ENCODE peak calls at places on chromosomes 13 and 19, in six cellular contexts. G is astrocyte, V is hepatocyte, S is H1, M is K562, P is IMR-90. E is an unnamed sample.

GRCh38 chr13:44422755-44423643 is 49.4 kb downstream of the SERP2 start:
- DNase-seq in G (no peak), V (no peak), S (peak; percentile 36), M (no peak), P (no peak), E (no peak)

GRCh38 chr19:7067716-7068115 is 1.8 kb upstream of the ZNF557 start:
- DNase-seq in G (peak; percentile 35), V (no peak), S (no peak), M (no peak), P (peak; percentile 49), E (no peak)

GRCh38 chr13:51111174-51111573 is at the start of gene C13orf42:
- DNase-seq in G (no peak), V (no peak), S (peak; percentile 35), M (no peak), P (no peak), E (no peak)

GRCh38 chr13:23695711-23696512 is 125.7 kb downstream of the TNFRSF19 start:
- DNase-seq in G (no peak), V (no peak), S (no peak), M (no peak), P (no peak), E (no peak)

GRCh38 chr19:7725791-7726190 is 6.1 kb downstream of the CLEC4G start:
- DNase-seq in G (no peak), V (no peak), S (no peak), M (no peak), P (no peak), E (no peak)

GRCh38 chr13:96672016-96672415 is 322.3 kb downstream of the OXGR1 start:
- DNase-seq in G (no peak), V (no peak), S (no peak), M (no peak), P (no peak), E (peak; percentile 45)

GRCh38 chr19:29535432-29535831 is 9.6 kb downstream of the VSTM2B start:
- DNase-seq in G (no peak), V (no peak), S (peak; percentile 40), M (no peak), P (no peak), E (no peak)

GRCh38 chr19:13884726-13885591 is 8.0 kb downstream of the NANOS3 start:
- DNase-seq in G (no peak), V (no peak), S (no peak), M (no peak), P (no peak), E (no peak)

GRCh38 chr19:14418743-14419037 is 451 bp downstream of the DDX39A start:
- DNase-seq in G (no peak), V (no peak), S (no peak), M (no peak), P (no peak), E (no peak)

GRCh38 chr13:100941811-100942361 is 267.3 kb upstream of the TMTC4 start:
- DNase-seq in G (peak; percentile 15), V (no peak), S (no peak), M (no peak), P (peak; percentile 1), E (no peak)

GRCh38 chr13:96898212-96898611 is 96.1 kb downstream of the OXGR1 start:
- DNase-seq in G (peak; percentile 24), V (no peak), S (no peak), M (no peak), P (no peak), E (peak; percentile 2)

GRCh38 chr19:40530091-40530901 is 46.4 kb upstream of the SHKBP1 start:
- DNase-seq in G (no peak), V (peak; percentile 66), S (peak; percentile 92), M (peak; percentile 97), P (no peak), E (no peak)
- TF ChIP-seq CTCF in G (no peak), V (peak; percentile 26), S (peak; percentile 35), M (peak; percentile 47), P (peak; percentile 24), E (no peak)

DNA sequence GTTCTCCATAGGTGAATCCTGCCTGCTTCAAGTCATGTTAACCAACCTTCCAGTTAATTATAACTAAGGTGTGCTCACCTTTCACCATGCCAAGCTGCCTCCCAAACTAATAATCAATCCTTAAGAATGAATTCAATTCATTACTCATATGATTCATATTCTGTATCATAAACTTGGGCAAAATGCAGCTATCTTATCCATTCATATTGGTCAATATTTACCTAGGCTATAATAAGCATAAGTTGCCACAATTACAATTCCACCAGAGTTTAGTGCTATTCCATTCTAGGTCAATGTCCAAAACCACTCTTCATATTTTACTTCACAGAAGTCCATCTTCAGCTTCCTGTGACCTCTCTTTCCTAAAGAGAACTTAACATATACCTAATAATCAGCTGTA is 13.4 kb downstream of the ELF1 start:
- DNase-seq in G (no peak), V (no peak), S (no peak), M (no peak), P (no peak), E (no peak)
- H4K20me1 ChIP-seq in G (peaks cover 30% of the 10 kb centered on the region), V (peaks cover 22% of the 10 kb centered on the region), S (no peaks in the 10 kb centered on the region), M (no peaks in the 10 kb centered on the region), P (peaks cover 49% of the 10 kb centered on the region), E (peaks cover 5% of the 10 kb centered on the region)

GRCh38 chr19:1590641-1591397 is 1.8 kb downstream of the MBD3 start:
- DNase-seq in G (no peak), V (peak; percentile 59), S (no peak), M (no peak), P (no peak), E (no peak)
- TF ChIP-seq CTCF in G (no peak), V (peak; percentile 32), S (peak; percentile 25), M (peak; percentile 61), P (peak; percentile 37), E (peak; percentile 59)

GRCh38 chr19:33759356-33759755 is 37.3 kb upstream of the KCTD15 start:
- DNase-seq in G (no peak), V (no peak), S (no peak), M (no peak), P (no peak), E (no peak)

GRCh38 chr19:33756177-33756576 is 40.5 kb upstream of the KCTD15 start:
- DNase-seq in G (no peak), V (no peak), S (no peak), M (no peak), P (no peak), E (no peak)

GRCh38 chr19:33755314-33756020 is 41.2 kb upstream of the KCTD15 start:
- DNase-seq in G (no peak), V (no peak), S (no peak), M (no peak), P (no peak), E (no peak)

GRCh38 chr19:33754361-33754760 is 42.3 kb upstream of the KCTD15 start:
- DNase-seq in G (no peak), V (no peak), S (no peak), M (no peak), P (no peak), E (no peak)

DNA sequence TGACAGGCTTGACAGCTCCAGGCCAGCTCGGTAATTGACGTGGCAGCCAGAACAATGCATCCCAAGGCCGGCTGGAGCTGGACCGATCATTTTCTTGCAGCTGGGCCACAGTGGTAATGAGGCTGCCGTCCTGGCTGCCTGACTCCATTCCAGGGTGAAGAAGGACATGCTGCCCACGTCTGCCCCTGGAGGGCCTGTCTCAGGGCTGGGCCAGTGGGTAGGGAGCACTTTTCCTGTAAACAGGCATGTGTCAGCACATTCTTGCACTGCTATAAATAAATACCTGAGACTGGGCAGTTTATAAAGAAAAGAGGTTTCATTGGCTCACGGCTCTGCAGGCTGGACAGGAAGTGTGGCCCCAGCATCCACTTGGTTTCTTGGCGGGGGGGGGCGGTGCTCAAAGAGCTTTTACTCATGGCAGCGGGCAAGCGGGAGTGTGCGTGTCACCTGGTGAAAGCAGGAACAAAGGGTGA is 38.1 kb upstream of the KCTD15 start:
- DNase-seq in G (no peak), V (no peak), S (no peak), M (no peak), P (peak; percentile 5), E (peak; percentile 21)
- H4K20me1 ChIP-seq in G (no peaks in the 10 kb centered on the region), V (no peaks in the 10 kb centered on the region), S (no peaks in the 10 kb centered on the region), M (peaks cover under 1% of the 10 kb centered on the region), P (no peaks in the 10 kb centered on the region), E (no peaks in the 10 kb centered on the region)

GRCh38 chr19:4547303-4548237 is 7.7 kb upstream of the LRG1 start:
- DNase-seq in G (no peak), V (peak; percentile 6), S (no peak), M (no peak), P (no peak), E (no peak)
- TF ChIP-seq CTCF in G (peak; percentile 22), V (no peak), S (peak; percentile 42), M (peak; percentile 47), P (peak; percentile 35), E (peak; percentile 37)

GRCh38 chr13:28584873-28585317 is 74.0 kb upstream of the POMP start:
- DNase-seq in G (peak; percentile 55), V (no peak), S (no peak), M (no peak), P (peak; percentile 71), E (no peak)
- H4K20me1 ChIP-seq in G (no peaks in the 10 kb centered on the region), V (no peaks in the 10 kb centered on the region), S (no peaks in the 10 kb centered on the region), M (no peaks in the 10 kb centered on the region), P (no peaks in the 10 kb centered on the region), E (no peaks in the 10 kb centered on the region)

GRCh38 chr19:55284405-55285058 is 735 bp downstream of the BRSK1 start:
- DNase-seq in G (no peak), V (no peak), S (peak; percentile 60), M (no peak), P (no peak), E (no peak)

GRCh38 chr19:55289117-55289796 is 5.5 kb downstream of the BRSK1 start:
- DNase-seq in G (no peak), V (no peak), S (no peak), M (no peak), P (no peak), E (no peak)

GRCh38 chr19:55285225-55285890 is 1.6 kb downstream of the BRSK1 start:
- DNase-seq in G (no peak), V (no peak), S (no peak), M (no peak), P (no peak), E (no peak)

GRCh38 chr19:55283548-55284393 is at the start of gene BRSK1:
- DNase-seq in G (peak; percentile 30), V (peak; percentile 81), S (peak; percentile 86), M (peak; percentile 79), P (peak; percentile 61), E (no peak)

DNA sequence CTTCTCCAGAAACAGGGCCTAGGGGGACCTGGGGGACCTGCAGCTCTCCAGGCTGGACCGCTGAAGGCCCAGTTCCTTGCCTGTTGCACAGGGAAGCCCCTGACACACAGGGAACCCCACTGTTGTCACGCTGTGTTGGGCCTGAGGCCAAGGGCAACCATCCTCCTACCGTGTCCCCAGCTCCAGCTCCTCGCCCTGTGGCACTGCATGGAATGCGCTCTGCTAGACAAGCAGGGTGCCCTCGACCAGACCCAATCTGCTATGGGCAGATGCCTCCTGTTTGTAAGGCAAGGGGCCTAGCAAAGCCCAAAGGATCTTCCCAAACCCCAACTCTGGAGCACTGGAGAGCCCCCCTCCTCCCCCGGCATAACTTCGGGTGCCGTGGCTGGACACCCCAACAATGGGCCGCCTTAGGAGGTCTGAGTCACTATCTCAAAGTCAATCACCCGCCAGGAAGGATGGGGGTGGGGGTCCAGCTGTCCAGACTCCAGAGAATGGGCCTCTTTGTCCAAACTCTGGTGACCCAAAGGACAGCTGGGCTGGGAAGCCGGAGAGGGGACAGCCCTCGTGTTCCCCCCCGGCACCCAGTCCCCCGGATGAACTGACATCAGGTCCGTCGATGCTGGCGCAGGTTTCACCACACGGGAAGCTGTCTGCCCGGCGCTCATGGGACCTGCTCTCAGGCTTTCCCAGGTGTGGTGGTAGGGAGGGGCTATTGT is 3.7 kb downstream of the BRSK1 start:
- DNase-seq in G (no peak), V (no peak), S (no peak), M (no peak), P (no peak), E (no peak)
- TF ChIP-seq CTCF in G (no peak), V (no peak), S (no peak), M (no peak), P (no peak), E (no peak)

E was measured in mammary epithelial cell.